ENCODE peak calls at places on chromosomes 4 and X, in four cellular contexts. O, B, Q and G are unnamed samples.

GRCh38 chrX:112746812-112747630 is 67.3 kb upstream of the LHFPL1 start:
- DNase-seq in O (no peak), B (no peak), Q (peak; percentile 1), G (no peak)

GRCh38 chr4:159352609-159353008 is 249.7 kb downstream of the RAPGEF2 start:
- DNase-seq in O (no peak), B (no peak), Q (no peak), G (no peak)

GRCh38 chr4:110287130-110287529 is 88.7 kb upstream of the ELOVL6 start:
- DNase-seq in O (peak; percentile 44), B (no peak), Q (no peak), G (no peak)

GRCh38 chr4:105291920-105292319 is 145.2 kb downstream of the TET2 start:
- DNase-seq in O (no peak), B (no peak), Q (no peak), G (no peak)

GRCh38 chr4:156763511-156763910 is 208.1 kb downstream of the PDGFC start:
- DNase-seq in O (no peak), B (no peak), Q (no peak), G (peak; percentile 66)

GRCh38 chrX:19846995-19847790 is 40.2 kb downstream of the SH3KBP1 start:
- DNase-seq in O (no peak), B (no peak), Q (peak; percentile 57), G (no peak)

GRCh38 chr4:115113382-115114106 is at the start of gene NDST4:
- DNase-seq in O (no peak), B (no peak), Q (no peak), G (peak; percentile 93)

GRCh38 chrX:38149016-38149415 is 71.7 kb downstream of the SRPX start:
- DNase-seq in O (no peak), B (no peak), Q (no peak), G (no peak)

GRCh38 chrX:27998666-27999065 is 17.4 kb upstream of the DCAF8L1 start:
- DNase-seq in O (no peak), B (no peak), Q (no peak), G (no peak)

GRCh38 chrX:47171996-47172395 is 21.6 kb upstream of the UBA1 start:
- DNase-seq in O (no peak), B (no peak), Q (no peak), G (no peak)

GRCh38 chr4:155734065-155734464 is 24.8 kb upstream of the GUCY1B1 start:
- DNase-seq in O (no peak), B (no peak), Q (no peak), G (no peak)

GRCh38 chrX:51459125-51459524 is 37.3 kb downstream of the NUDT11 start:
- DNase-seq in O (peak; percentile 18), B (peak; percentile 3), Q (peak; percentile 54), G (no peak)

GRCh38 chr4:72744103-72744725 is 175.2 kb upstream of the ADAMTS3 start:
- DNase-seq in O (no peak), B (no peak), Q (no peak), G (no peak)

GRCh38 chr4:27059446-27059845 is 198.8 kb downstream of the STIM2 start:
- DNase-seq in O (no peak), B (no peak), Q (no peak), G (no peak)

GRCh38 chrX:103831342-103831802 is 685 bp downstream of the RAB9B start:
- DNase-seq in O (no peak), B (no peak), Q (peak; percentile 43), G (no peak)

GRCh38 chrX:15366507-15367352 is 17.5 kb downstream of the VEGFD start:
- DNase-seq in O (no peak), B (no peak), Q (no peak), G (no peak)

GRCh38 chr4:46211406-46211805 is 87.6 kb upstream of the GABRG1 start:
- DNase-seq in O (no peak), B (no peak), Q (no peak), G (no peak)

GRCh38 chr4:23789765-23790164 is 100.1 kb downstream of the PPARGC1A start:
- DNase-seq in O (no peak), B (peak; percentile 28), Q (no peak), G (no peak)

DNA sequence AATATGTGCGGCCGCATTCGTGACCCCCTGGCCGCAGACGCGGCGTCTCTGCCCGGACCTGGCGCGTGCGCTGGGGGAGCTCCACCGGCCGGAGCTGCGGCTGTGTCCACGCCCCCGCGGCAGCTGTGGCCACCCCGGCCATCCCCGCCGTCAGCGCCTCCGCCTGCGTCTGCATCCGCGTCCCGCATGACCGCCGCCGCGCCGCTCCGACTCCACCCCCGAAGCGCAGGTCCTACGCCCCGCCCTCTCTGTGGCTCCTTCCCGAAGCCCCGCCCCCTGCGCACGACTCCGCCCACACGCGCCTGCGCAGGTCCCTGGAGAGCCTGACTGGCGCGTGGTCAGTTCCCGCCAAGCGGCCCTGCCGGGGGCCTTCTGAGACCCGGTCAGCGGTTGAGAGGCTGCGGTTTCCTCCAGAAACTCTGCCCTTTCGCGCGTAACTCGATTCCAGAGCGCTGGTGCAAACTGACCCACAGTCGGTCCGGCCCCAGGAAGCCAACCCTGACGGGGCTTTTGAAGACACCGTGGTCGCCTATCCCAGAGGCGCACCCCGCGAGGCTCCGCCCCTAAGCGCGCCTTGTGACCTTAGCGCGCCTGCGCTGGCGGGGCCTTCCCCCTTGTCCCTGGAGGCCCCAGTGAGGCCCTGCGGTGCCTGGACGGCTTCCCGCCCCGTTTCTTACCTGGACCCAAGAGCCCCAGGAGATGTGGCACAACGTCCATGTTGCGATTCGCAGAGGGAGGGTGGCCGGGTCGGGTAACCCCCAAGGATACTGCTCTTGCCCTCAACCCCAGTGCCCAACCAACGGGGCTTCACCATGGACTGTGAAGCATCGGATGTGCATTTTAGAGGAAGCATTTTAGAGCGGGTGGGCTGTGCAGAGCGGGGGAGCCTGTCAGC is at the start of gene LAGE3:
- DNase-seq in O (peak; percentile 69), B (peak; percentile 60), Q (peak; percentile 95), G (peak; percentile 16)
- TF ChIP-seq POLR2AphosphoS5 in O (peak; percentile 58), B (no peak), Q (no peak), G (peak; percentile 72)

DNA sequence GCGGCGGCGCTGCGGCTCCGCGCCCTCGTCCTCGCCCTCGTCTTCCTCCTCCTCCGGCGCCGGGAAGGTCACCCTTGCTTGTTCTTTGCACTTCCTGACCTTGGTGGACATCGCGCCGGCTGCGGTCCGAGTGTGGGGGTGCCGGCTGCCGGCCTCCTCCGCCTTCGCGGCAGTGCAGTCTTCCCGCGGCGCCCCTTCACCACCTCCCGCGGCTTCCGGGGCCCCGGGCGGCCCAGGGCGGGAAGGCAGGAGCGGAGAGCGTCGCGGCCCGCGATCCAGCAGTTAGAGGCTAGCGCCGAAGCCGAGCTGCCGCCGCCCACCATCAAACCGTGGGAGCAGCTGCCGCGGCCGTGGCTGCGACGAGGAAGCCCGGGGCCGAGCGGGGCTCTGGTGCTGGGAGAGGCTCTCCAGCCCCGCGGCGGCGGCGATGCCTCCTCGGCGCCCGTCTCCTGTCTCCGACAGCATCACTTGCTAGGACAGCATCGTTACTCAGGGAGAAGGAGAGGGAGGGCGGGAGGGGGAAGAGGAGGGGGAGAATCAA is at the start of gene TRPC3:
- DNase-seq in O (no peak), B (no peak), Q (peak; percentile 28), G (no peak)
- H3K9ac ChIP-seq in O (no peak within 1 kb of the TSS), B (no peak within 1 kb of the TSS), Q (peak within 1 kb of the TSS; percentile 18), G (peak within 1 kb of the TSS; percentile 26)

DNA sequence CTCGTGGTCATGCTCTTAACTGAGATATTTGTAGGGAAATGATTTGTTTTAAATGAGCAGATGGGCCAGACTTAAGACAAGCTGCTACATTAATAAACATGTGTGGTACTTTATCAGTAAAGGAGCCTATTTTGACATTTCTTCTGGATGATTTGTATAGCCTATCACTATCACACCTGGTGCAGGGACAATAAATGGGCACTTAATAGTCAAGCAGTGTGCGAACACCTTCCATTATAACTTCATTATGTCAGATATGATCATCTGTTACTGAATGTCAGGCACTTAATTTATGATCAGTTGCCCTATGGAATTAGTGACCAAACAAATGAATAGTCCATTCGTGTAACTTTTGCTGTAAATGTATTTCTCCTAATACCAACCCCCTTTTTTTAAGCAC is 628.8 kb downstream of the ADGRL3 start:
- DNase-seq in O (no peak), B (no peak), Q (no peak), G (no peak)
- TF ChIP-seq POLR2AphosphoS5 in O (no peak), B (no peak), Q (no peak), G (no peak)

GRCh38 chr4:99103166-99103565 is 14.6 kb upstream of the ADH5 start:
- DNase-seq in O (no peak), B (no peak), Q (no peak), G (no peak)

GRCh38 chr4:99104153-99104552 is 15.6 kb upstream of the ADH5 start:
- DNase-seq in O (no peak), B (no peak), Q (no peak), G (no peak)

GRCh38 chr4:99100876-99101275 is 12.3 kb upstream of the ADH5 start:
- DNase-seq in O (no peak), B (no peak), Q (no peak), G (no peak)

GRCh38 chr4:99099311-99099710 is 10.7 kb upstream of the ADH5 start:
- DNase-seq in O (no peak), B (no peak), Q (peak; percentile 63), G (no peak)

GRCh38 chr4:99102634-99103033 is 14.0 kb upstream of the ADH5 start:
- DNase-seq in O (no peak), B (no peak), Q (no peak), G (no peak)
- H3K9ac ChIP-seq in O (no peak overlapping the region), B (no peak overlapping the region), Q (no peak overlapping the region), G (no peak overlapping the region)

GRCh38 chr4:152687974-152688599 is 8.3 kb upstream of the TMEM154 start:
- DNase-seq in O (no peak), B (no peak), Q (no peak), G (no peak)

GRCh38 chr4:152691761-152692160 is 12.0 kb upstream of the TMEM154 start:
- DNase-seq in O (no peak), B (peak; percentile 20), Q (no peak), G (no peak)

GRCh38 chr4:152689615-152690501 is 10.1 kb upstream of the TMEM154 start:
- DNase-seq in O (no peak), B (no peak), Q (no peak), G (no peak)

GRCh38 chr4:152693875-152694274 is 14.1 kb upstream of the TMEM154 start:
- DNase-seq in O (no peak), B (no peak), Q (no peak), G (no peak)

GRCh38 chr4:152690706-152691651 is 11.2 kb upstream of the TMEM154 start:
- DNase-seq in O (no peak), B (no peak), Q (no peak), G (no peak)
- TF ChIP-seq POLR2AphosphoS5 in O (no peak), B (no peak), Q (no peak), G (no peak)